ENCODE peak calls at places on chromosome 7, in seven cellular contexts. One of them, this sample, is unnamed.

GRCh38 chr7:1973321-1974251 is 259.2 kb downstream of the MAD1L1 start:
- DNase-seq in HFFc6: no peak
- DNase-seq in Peyer's patch: no peak
- DNase-seq in testis: no peak
- DNase-seq in tibial nerve: no peak
- DNase-seq in colonic mucosa: no peak
- DNase-seq in BJ: no peak
- DNase-seq in this sample: no peak

GRCh38 chr7:24427048-24427447 is 143.1 kb downstream of the NPY start:
- DNase-seq in HFFc6: no peak
- DNase-seq in Peyer's patch: no peak
- DNase-seq in testis: no peak
- DNase-seq in tibial nerve: no peak
- DNase-seq in colonic mucosa: no peak
- DNase-seq in BJ: no peak
- DNase-seq in this sample: no peak

GRCh38 chr7:117750612-117751563 is 122.4 kb downstream of the CTTNBP2 start:
- DNase-seq in HFFc6: no peak
- DNase-seq in Peyer's patch: no peak
- DNase-seq in testis: no peak
- DNase-seq in tibial nerve: no peak
- DNase-seq in colonic mucosa: no peak
- DNase-seq in BJ: no peak
- DNase-seq in this sample: no peak

GRCh38 chr7:43568529-43568928 is 14.4 kb upstream of the STK17A start:
- DNase-seq in HFFc6: peak; percentile 27
- DNase-seq in Peyer's patch: no peak
- DNase-seq in testis: no peak
- DNase-seq in tibial nerve: no peak
- DNase-seq in colonic mucosa: no peak
- DNase-seq in BJ: no peak
- DNase-seq in this sample: no peak

GRCh38 chr7:120794100-120794729 is 63.7 kb downstream of the TSPAN12 start:
- DNase-seq in HFFc6: no peak
- DNase-seq in Peyer's patch: no peak
- DNase-seq in testis: no peak
- DNase-seq in tibial nerve: no peak
- DNase-seq in colonic mucosa: no peak
- DNase-seq in BJ: no peak
- DNase-seq in this sample: no peak

GRCh38 chr7:105218939-105219770 is 169.6 kb downstream of the SRPK2 start:
- DNase-seq in HFFc6: no peak
- DNase-seq in Peyer's patch: no peak
- DNase-seq in testis: no peak
- DNase-seq in tibial nerve: no peak
- DNase-seq in colonic mucosa: no peak
- DNase-seq in BJ: no peak
- DNase-seq in this sample: no peak

GRCh38 chr7:68414631-68415425 is 1183.4 kb upstream of the AUTS2 start:
- DNase-seq in HFFc6: no peak
- DNase-seq in Peyer's patch: no peak
- DNase-seq in testis: no peak
- DNase-seq in tibial nerve: no peak
- DNase-seq in colonic mucosa: no peak
- DNase-seq in BJ: no peak
- DNase-seq in this sample: no peak

GRCh38 chr7:102244601-102245000 is 42.1 kb upstream of the SH2B2 start:
- DNase-seq in HFFc6: no peak
- DNase-seq in Peyer's patch: no peak
- DNase-seq in testis: no peak
- DNase-seq in tibial nerve: no peak
- DNase-seq in colonic mucosa: no peak
- DNase-seq in BJ: no peak
- DNase-seq in this sample: no peak

GRCh38 chr7:140674899-140675701 is 2.4 kb downstream of the ADCK2 start:
- DNase-seq in HFFc6: peak; percentile 50
- DNase-seq in Peyer's patch: peak; percentile 49
- DNase-seq in testis: peak; percentile 47
- DNase-seq in tibial nerve: no peak
- DNase-seq in colonic mucosa: peak; percentile 44
- DNase-seq in BJ: no peak
- DNase-seq in this sample: no peak

GRCh38 chr7:17495655-17496396 is 197.4 kb downstream of the AHR start:
- DNase-seq in HFFc6: no peak
- DNase-seq in Peyer's patch: no peak
- DNase-seq in testis: no peak
- DNase-seq in tibial nerve: no peak
- DNase-seq in colonic mucosa: no peak
- DNase-seq in BJ: no peak
- DNase-seq in this sample: no peak

GRCh38 chr7:66894463-66895080 is 26.5 kb upstream of the TMEM248 start:
- DNase-seq in HFFc6: no peak
- DNase-seq in Peyer's patch: no peak
- DNase-seq in testis: no peak
- DNase-seq in tibial nerve: no peak
- DNase-seq in colonic mucosa: no peak
- DNase-seq in BJ: no peak
- DNase-seq in this sample: no peak

GRCh38 chr7:66683770-66684123 is 55.1 kb downstream of the KCTD7 start:
- DNase-seq in HFFc6: no peak
- DNase-seq in Peyer's patch: peak; percentile 41
- DNase-seq in testis: no peak
- DNase-seq in tibial nerve: no peak
- DNase-seq in colonic mucosa: no peak
- DNase-seq in BJ: no peak
- DNase-seq in this sample: no peak

GRCh38 chr7:5525271-5526189 is 101.9 kb upstream of the TNRC18 start:
- DNase-seq in HFFc6: no peak
- DNase-seq in Peyer's patch: peak; percentile 61
- DNase-seq in testis: no peak
- DNase-seq in tibial nerve: no peak
- DNase-seq in colonic mucosa: peak; percentile 29
- DNase-seq in BJ: no peak
- DNase-seq in this sample: no peak

GRCh38 chr7:31373337-31374289 is 33.1 kb upstream of the NEUROD6 start:
- DNase-seq in HFFc6: no peak
- DNase-seq in Peyer's patch: peak; percentile 49
- DNase-seq in testis: peak; percentile 64
- DNase-seq in tibial nerve: no peak
- DNase-seq in colonic mucosa: peak; percentile 58
- DNase-seq in BJ: no peak
- DNase-seq in this sample: peak; percentile 16

GRCh38 chr7:123608991-123609882 is 7.6 kb downstream of the ASB15 start:
- DNase-seq in HFFc6: no peak
- DNase-seq in Peyer's patch: no peak
- DNase-seq in testis: no peak
- DNase-seq in tibial nerve: no peak
- DNase-seq in colonic mucosa: no peak
- DNase-seq in BJ: no peak
- DNase-seq in this sample: no peak

GRCh38 chr7:27662490-27663205 is at the start of gene HIBADH:
- DNase-seq in HFFc6: peak; percentile 100
- DNase-seq in Peyer's patch: peak; percentile 99
- DNase-seq in testis: peak; percentile 100
- DNase-seq in tibial nerve: peak; percentile 98
- DNase-seq in colonic mucosa: peak; percentile 99
- DNase-seq in BJ: peak; percentile 97
- DNase-seq in this sample: peak; percentile 96
- TF ChIP-seq CTCF in HFFc6: peak; percentile 57
- TF ChIP-seq CTCF in Peyer's patch: peak; percentile 49
- TF ChIP-seq CTCF in testis: peak; percentile 38
- TF ChIP-seq CTCF in tibial nerve: peak; percentile 8
- TF ChIP-seq CTCF in colonic mucosa: no peak
- TF ChIP-seq CTCF in BJ: no peak
- TF ChIP-seq CTCF in this sample: no peak

DNA sequence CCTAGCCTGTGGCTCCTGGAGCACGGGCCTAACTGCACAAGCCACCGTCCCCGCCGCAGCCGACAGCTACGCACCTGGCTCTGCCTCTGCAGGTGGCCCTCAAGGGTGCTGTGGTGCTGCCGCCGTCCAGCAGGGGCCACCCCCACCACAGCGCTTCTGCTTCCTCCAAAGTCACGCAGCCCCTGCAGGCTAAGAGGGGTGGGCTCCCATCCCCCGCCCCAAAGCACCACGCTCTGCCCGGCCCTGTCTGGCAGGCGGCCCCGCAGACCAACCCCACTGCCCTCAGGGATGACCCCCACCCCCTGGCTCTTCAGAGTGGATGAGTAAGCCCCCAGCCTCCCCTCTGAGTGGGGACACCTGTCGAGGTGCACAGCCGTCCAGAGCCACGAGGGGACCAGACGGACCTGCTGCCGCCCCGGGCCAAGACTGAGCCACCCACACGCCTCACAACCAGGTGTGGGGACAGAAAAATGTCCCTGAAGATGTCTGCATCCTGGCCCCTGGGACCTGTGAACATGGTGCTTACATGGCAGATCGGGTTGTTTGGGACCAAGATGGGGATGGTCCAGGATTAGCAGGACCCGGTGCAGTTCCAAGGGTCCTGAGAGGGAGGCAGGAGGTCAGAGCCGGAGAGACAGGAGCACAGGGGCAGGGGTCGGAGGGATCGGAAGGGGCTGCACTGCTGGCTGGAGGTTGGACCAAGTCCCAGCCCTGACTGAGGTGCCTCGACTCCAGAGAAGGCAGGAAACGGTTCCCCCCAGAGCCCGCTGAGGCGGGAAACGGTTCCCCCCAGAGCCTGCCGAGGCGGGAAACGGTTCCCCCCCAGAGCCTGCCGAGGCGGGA is 9.0 kb upstream of the ADAP1 start:
- DNase-seq in HFFc6: no peak
- DNase-seq in Peyer's patch: peak; percentile 66
- DNase-seq in testis: no peak
- DNase-seq in tibial nerve: no peak
- DNase-seq in colonic mucosa: no peak
- DNase-seq in BJ: no peak
- DNase-seq in this sample: peak; percentile 38
- TF ChIP-seq CTCF in HFFc6: peak; percentile 9
- TF ChIP-seq CTCF in Peyer's patch: peak; percentile 41
- TF ChIP-seq CTCF in testis: no peak
- TF ChIP-seq CTCF in tibial nerve: no peak
- TF ChIP-seq CTCF in colonic mucosa: no peak
- TF ChIP-seq CTCF in BJ: no peak
- TF ChIP-seq CTCF in this sample: peak; percentile 29

GRCh38 chr7:40866601-40867000 is 731.8 kb downstream of the SUGCT start:
- DNase-seq in HFFc6: no peak
- DNase-seq in Peyer's patch: no peak
- DNase-seq in testis: peak; percentile 36
- DNase-seq in tibial nerve: no peak
- DNase-seq in colonic mucosa: no peak
- DNase-seq in BJ: no peak
- DNase-seq in this sample: no peak
- TF ChIP-seq CTCF in HFFc6: no peak
- TF ChIP-seq CTCF in Peyer's patch: no peak
- TF ChIP-seq CTCF in testis: no peak
- TF ChIP-seq CTCF in tibial nerve: no peak
- TF ChIP-seq CTCF in colonic mucosa: no peak
- TF ChIP-seq CTCF in BJ: no peak
- TF ChIP-seq CTCF in this sample: no peak

GRCh38 chr7:147650991-147651390 is 939.6 kb upstream of the C7orf33 start:
- DNase-seq in HFFc6: no peak
- DNase-seq in Peyer's patch: no peak
- DNase-seq in testis: no peak
- DNase-seq in tibial nerve: no peak
- DNase-seq in colonic mucosa: no peak
- DNase-seq in BJ: no peak
- DNase-seq in this sample: no peak
- TF ChIP-seq CTCF in HFFc6: no peak
- TF ChIP-seq CTCF in Peyer's patch: no peak
- TF ChIP-seq CTCF in testis: no peak
- TF ChIP-seq CTCF in tibial nerve: no peak
- TF ChIP-seq CTCF in colonic mucosa: no peak
- TF ChIP-seq CTCF in BJ: no peak
- TF ChIP-seq CTCF in this sample: no peak

This sample was measured in activated CD8-positive, alpha-beta T cell treated with anti-CD3 and anti-CD28 coated beads for 36 hours.